ENCODE peak calls at places on chromosomes 6 and 20, in four cellular contexts. S is PC-3, P is IMR-90, F is left ventricle myocardium inferior. D is an unnamed sample. For H3K4me1, the result is how much of the 10 kb centered on the place peaks cover.

GRCh38 chr6:142863981-142864380 is 81.0 kb downstream of the HIVEP2 start:
- DNase-seq in S (no peak), F (no peak), P (no peak), D (no peak)

GRCh38 chr6:71043902-71044301 is 87.0 kb upstream of the B3GAT2 start:
- DNase-seq in S (no peak), F (no peak), P (peak), D (peak)

GRCh38 chr6:12557760-12558159 is 158.8 kb upstream of the PHACTR1 start:
- DNase-seq in F (no peak), P (no peak), S (no peak), D (no peak)

GRCh38 chr6:136980070-136980469 is 58.0 kb downstream of the SLC35D3 start:
- DNase-seq in F (no peak), S (no peak), P (no peak), D (no peak)

GRCh38 chr20:1663917-1664316 is 6.3 kb upstream of the SIRPG start:
- DNase-seq in S (peak), P (peak), F (no peak), D (peak)

GRCh38 chr20:4052139-4052480 is 36.8 kb upstream of the RNF24 start:
- DNase-seq in S (no peak), F (no peak), P (no peak), D (no peak)

GRCh38 chr6:71721642-71722041 is 164.7 kb upstream of the RIMS1 start:
- DNase-seq in S (no peak), P (peak), F (no peak), D (no peak)

GRCh38 chr6:47936820-47937219 is 155.0 kb downstream of the OPN5 start:
- DNase-seq in F (no peak), S (no peak), P (no peak), D (no peak)

GRCh38 chr20:37932919-37933318 is 30.0 kb downstream of the VSTM2L start:
- DNase-seq in P (no peak), S (peak), F (no peak), D (no peak)

GRCh38 chr6:142413111-142413510 is 111.3 kb downstream of the ADGRG6 start:
- DNase-seq in P (peak), S (no peak), F (no peak), D (no peak)

GRCh38 chr20:3935295-3935955 is 46.2 kb downstream of the PANK2 start:
- DNase-seq in P (no peak), F (peak), S (no peak), D (no peak)

GRCh38 chr6:27188885-27189418 is 58.5 kb upstream of the PRSS16 start:
- DNase-seq in F (peak), S (peak), P (peak), D (no peak)

GRCh38 chr20:62368629-62369507 is 1.8 kb upstream of the LAMA5 start:
- DNase-seq in P (peak), F (no peak), S (peak), D (no peak)

GRCh38 chr6:151975795-151976194 is 168.3 kb downstream of the ESR1 start:
- DNase-seq in P (no peak), F (no peak), S (no peak), D (no peak)

GRCh38 chr6:157755032-157755751 is 67.9 kb upstream of the SNX9 start:
- DNase-seq in P (peak), S (peak), F (no peak), D (peak)

GRCh38 chr20:24705486-24705885 is 236.1 kb downstream of the SYNDIG1 start:
- DNase-seq in F (no peak), S (peak), P (no peak), D (no peak)

GRCh38 chr6:118758942-118759341 is 107.6 kb upstream of the CEP85L start:
- DNase-seq in P (no peak), F (no peak), S (no peak), D (no peak)

GRCh38 chr6:35178932-35179832 is 34.6 kb upstream of the SCUBE3 start:
- DNase-seq in S (no peak), F (no peak), P (no peak), D (no peak)

GRCh38 chr6:31729979-31730630 is 1.0 kb upstream of the DDAH2 start:
- DNase-seq in S (peak), P (peak), F (peak), D (peak)

GRCh38 chr6:160202411-160202810 is 56.2 kb downstream of the SLC22A2 start:
- DNase-seq in F (no peak), P (no peak), S (peak), D (no peak)

GRCh38 chr20:63703976-63704748 is 3.6 kb downstream of the ARFRP1 start:
- DNase-seq in S (no peak), P (no peak), F (no peak), D (no peak)

GRCh38 chr20:25479638-25480037 is 72.2 kb downstream of the GINS1 start:
- DNase-seq in P (no peak), S (no peak), F (no peak), D (no peak)

GRCh38 chr6:124393536-124393935 is 568.7 kb upstream of the RNF217 start:
- DNase-seq in S (peak), F (no peak), P (peak), D (no peak)

GRCh38 chr6:43940393-43941087 is 170.5 kb downstream of the VEGFA start:
- DNase-seq in F (peak), S (no peak), P (no peak), D (no peak)

GRCh38 chr6:45614488-45615285 is 237.0 kb upstream of the SUPT3H start:
- DNase-seq in S (peak), P (peak), F (no peak), D (peak)

GRCh38 chr20:42379385-42379784 is 761.2 kb upstream of the CHD6 start:
- DNase-seq in S (no peak), F (no peak), P (no peak), D (no peak)

GRCh38 chr6:14885471-14885987 is 360.3 kb upstream of the JARID2 start:
- DNase-seq in F (no peak), P (peak), S (no peak), D (no peak)

GRCh38 chr6:85756982-85757381 is 114.3 kb upstream of the SYNCRIP start:
- DNase-seq in F (no peak), P (peak), S (peak), D (no peak)

GRCh38 chr6:155377061-155377460 is 62.8 kb upstream of the TFB1M start:
- DNase-seq in P (peak), S (peak), F (no peak), D (peak)

GRCh38 chr6:119096683-119097310 is 18.3 kb upstream of the FAM184A start:
- DNase-seq in P (peak), S (no peak), F (peak), D (peak)

GRCh38 chr20:33664762-33665144 is 2.0 kb upstream of the ACTL10 start:
- DNase-seq in F (peak), S (no peak), P (no peak), D (no peak)
- H3K4me1 ChIP-seq in F (half or more), S (under half), P (under half), D (under half)

GRCh38 chr20:61115627-61116026 is 136.4 kb upstream of the CDH4 start:
- DNase-seq in P (no peak), S (no peak), F (peak), D (no peak)
- H3K27ac ChIP-seq in P (no peak), S (no peak), F (no peak), D (no peak)

GRCh38 chr6:110877569-110877968 is 3.0 kb downstream of the AMD1 start:
- DNase-seq in F (no peak), P (no peak), S (no peak), D (no peak)
- H3K4me1 ChIP-seq in F (half or more), P (under half), S (under half), D (under half)

GRCh38 chr6:128235556-128235955 is 284.8 kb downstream of the PTPRK start:
- DNase-seq in S (no peak), P (no peak), F (no peak), D (peak)
- H3K27ac ChIP-seq in S (no peak), P (no peak), F (no peak), D (no peak)

GRCh38 chr20:31694842-31695593 is 27.6 kb downstream of the BCL2L1 start:
- DNase-seq in P (no peak), S (peak), F (no peak), D (no peak)

GRCh38 chr20:31693402-31693801 is 29.3 kb downstream of the BCL2L1 start:
- DNase-seq in P (no peak), S (no peak), F (no peak), D (no peak)

GRCh38 chr20:31693987-31694661 is 28.5 kb downstream of the BCL2L1 start:
- DNase-seq in F (no peak), S (peak), P (no peak), D (no peak)

GRCh38 chr20:31698243-31698802 is 24.3 kb downstream of the BCL2L1 start:
- DNase-seq in F (no peak), S (no peak), P (no peak), D (no peak)

DNA sequence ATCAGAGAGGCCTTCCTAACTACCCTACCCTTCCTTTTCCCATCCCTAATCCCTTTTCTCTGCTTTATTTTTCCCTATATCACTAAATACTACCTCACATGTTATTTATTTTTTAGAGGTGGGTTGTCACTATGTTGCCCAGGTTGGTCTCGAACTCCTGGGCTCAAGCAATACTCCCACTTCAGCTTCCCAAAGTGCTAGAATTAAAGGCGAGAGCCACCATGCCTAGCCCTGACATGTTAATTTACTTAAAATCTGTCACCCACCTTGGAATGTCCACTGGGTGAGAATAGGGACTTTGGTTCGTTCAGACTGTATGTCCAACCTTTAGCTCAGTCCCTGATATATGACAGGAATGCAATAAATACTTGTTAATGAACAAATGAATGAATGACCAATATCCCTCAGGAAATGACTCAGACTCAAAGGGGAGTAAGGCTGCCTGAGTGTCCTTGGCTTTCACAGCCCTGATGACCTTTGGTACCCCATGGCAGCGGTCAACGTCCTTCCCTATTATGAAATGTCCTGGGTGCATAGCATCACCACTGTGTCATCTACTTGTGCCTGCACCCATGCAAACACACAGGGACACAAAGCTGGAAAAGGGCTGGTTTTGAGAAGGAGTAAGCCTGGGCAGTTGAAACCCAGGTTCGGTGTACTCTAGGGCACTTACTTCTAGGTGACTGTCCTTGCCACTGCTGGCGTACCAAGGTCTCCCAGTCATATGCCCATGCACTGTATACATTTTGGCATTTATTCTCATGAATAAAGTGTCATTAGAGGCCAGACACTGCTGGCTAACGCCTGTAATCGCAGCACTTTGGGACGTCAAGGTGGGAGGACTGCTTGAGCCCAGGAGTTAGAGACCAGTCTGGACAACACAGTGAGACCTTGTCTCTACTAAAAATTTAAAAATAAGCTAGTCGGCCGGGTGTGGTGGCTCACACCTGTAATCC is 26.5 kb downstream of the BCL2L1 start:
- DNase-seq in P (peak), F (no peak), S (peak), D (peak)
- H3K4me1 ChIP-seq in P (under half), F (half or more), S (half or more), D (under half)

GRCh38 chr6:148857817-148858390 is 111.1 kb downstream of the UST start:
- DNase-seq in F (no peak), S (peak), P (peak), D (peak)
- H3K27ac ChIP-seq in F (no peak), S (peak), P (no peak), D (no peak)

DNA sequence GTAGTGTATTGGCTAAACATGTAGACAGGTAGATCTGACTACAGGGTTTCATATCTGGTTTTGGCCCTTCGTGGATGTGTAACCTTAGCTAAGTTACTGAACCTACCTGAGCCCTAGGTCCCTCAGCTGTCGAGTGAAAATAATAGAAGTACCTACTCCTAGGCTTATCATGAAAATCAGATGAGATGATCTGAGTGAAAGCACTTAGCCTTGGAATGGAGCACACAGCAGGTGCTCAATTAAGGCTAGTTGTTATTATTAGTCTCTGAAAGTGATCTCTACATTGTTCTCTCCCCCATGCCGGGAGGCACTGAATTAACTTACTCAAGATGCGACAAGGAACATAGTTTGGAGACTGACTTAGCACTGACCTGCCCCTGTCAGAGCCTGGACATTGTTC is 174.7 kb upstream of the ZNF217 start:
- DNase-seq in S (no peak), F (no peak), P (no peak), D (no peak)
- H3K4me1 ChIP-seq in S (under half), F (under half), P (under half), D (under half)

DNA sequence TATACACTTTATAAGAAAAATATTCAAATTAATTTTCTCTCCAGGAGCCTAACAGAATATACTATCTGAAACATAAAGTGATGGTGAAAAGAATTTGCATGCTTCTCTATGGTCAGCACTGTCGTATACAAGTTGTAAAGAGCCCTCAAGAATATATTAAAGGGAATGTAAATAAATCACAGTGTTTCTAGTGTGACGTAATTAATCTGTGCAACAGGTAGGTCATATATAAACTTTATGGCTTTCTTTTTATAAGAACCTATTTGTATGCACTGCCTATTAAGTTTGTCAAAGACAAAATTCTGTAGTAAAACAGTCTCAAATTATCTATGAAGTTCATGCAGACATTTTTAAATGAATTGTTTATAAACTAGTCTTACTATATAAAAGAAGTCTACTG is 347.9 kb upstream of the EYS start:
- DNase-seq in S (no peak), P (no peak), F (no peak), D (no peak)
- H3K27ac ChIP-seq in S (no peak), P (no peak), F (no peak), D (no peak)

GRCh38 chr6:150631982-150632642 is 32.4 kb downstream of the PLEKHG1 start:
- DNase-seq in P (no peak), F (no peak), S (no peak), D (no peak)

GRCh38 chr6:150628908-150629307 is 29.2 kb downstream of the PLEKHG1 start:
- DNase-seq in P (no peak), S (no peak), F (no peak), D (no peak)

GRCh38 chr6:150633466-150633795 is 33.7 kb downstream of the PLEKHG1 start:
- DNase-seq in P (no peak), F (no peak), S (no peak), D (no peak)

GRCh38 chr6:150632785-150633465 is 33.2 kb downstream of the PLEKHG1 start:
- DNase-seq in S (no peak), F (no peak), P (no peak), D (no peak)

DNA sequence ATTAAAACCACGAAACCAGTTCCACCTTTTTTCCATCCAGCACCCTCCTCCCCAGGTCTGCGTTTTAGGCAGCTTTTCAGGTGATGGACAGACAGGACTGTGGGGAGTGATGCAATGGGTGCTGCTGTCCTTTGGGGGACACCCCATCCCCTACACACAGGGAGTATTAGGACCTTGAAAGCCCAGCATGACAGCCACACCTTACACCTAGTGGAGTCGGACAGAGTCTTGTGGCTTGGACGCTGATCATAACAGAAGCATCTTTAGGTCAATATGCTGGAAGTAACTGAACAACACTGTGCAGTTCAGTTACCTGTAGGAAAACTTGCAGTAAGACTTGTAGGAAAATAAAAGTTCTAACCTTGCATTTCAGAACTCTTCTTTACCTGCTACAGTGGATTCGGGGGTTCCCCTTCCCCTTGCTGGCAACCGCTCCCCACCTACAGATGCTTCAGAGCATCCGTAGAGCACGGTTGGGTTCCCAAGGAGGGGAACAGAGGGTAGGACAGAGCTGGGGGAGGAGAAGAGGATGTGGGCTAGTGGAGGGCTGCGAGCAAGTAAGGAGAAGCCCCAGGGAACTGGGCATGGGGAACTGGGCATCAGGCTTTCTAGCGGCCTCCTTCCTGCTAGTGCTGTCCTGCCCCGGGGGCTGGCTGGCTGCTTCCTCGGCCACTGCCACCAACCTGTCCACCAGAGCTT is 31.7 kb downstream of the PLEKHG1 start:
- DNase-seq in S (no peak), F (no peak), P (no peak), D (no peak)
- H3K4me1 ChIP-seq in S (under half), F (half or more), P (under half), D (under half)

D was measured in foreskin keratinocyte.